ENCODE peak calls at places on chromosomes 6 and 20, in six cellular contexts. L is neural crest cell; P is activated CD4-positive, alpha-beta memory T cell treated with anti-CD3 and anti-CD28 coated beads for 36 hours; K is stimulated activated naive CD4-positive, alpha-beta T cell treated with Interleukin-2 at 50 U/mL for 16 hours; Y is colonic mucosa; M is activated naive CD8-positive, alpha-beta T cell treated with anti-CD3 and anti-CD28 coated beads for 36 hours. D is an unnamed sample.

GRCh38 chr20:46307999-46308257 is 370 bp downstream of the CDH22 start:
- DNase-seq in P (no peak), M (peak), L (no peak), Y (no peak), K (no peak), D (no peak)

GRCh38 chr6:92647630-92648029 is 771.7 kb downstream of the EPHA7 start:
- DNase-seq in K (no peak), M (no peak), Y (no peak), L (no peak), P (no peak), D (no peak)

GRCh38 chr6:105374010-105374420 is 28.9 kb downstream of the PREP start:
- DNase-seq in M (no peak), L (no peak), P (no peak), Y (peak), K (no peak), D (no peak)

GRCh38 chr6:108655840-108656650 is 95.3 kb downstream of the FOXO3 start:
- DNase-seq in M (no peak), K (no peak), P (no peak), L (no peak), Y (no peak), D (no peak)

GRCh38 chr6:52115145-52115741 is 27.8 kb upstream of the PKHD1 start:
- DNase-seq in L (no peak), K (no peak), M (no peak), P (no peak), Y (no peak), D (no peak)

GRCh38 chr6:153328194-153328593 is 197.1 kb upstream of the RGS17 start:
- DNase-seq in P (no peak), M (no peak), K (no peak), L (no peak), Y (no peak), D (no peak)

GRCh38 chr6:116812051-116812650 is 16.7 kb downstream of the GPRC6A start:
- DNase-seq in M (no peak), P (no peak), K (no peak), L (no peak), Y (no peak), D (no peak)

GRCh38 chr20:50226093-50226974 is 35.7 kb downstream of the CEBPB start:
- DNase-seq in L (no peak), Y (peak), P (peak), K (no peak), M (peak), D (no peak)

GRCh38 chr6:128507337-128508310 is 12.8 kb downstream of the PTPRK start:
- DNase-seq in Y (peak), M (no peak), K (no peak), P (no peak), L (no peak), D (no peak)

GRCh38 chr6:139917943-139918342 is 543.5 kb upstream of the CITED2 start:
- DNase-seq in L (no peak), Y (no peak), P (no peak), K (no peak), M (no peak), D (no peak)

GRCh38 chr6:46129634-46130505 is at the start of gene ENPP4:
- DNase-seq in Y (peak), L (peak), P (peak), K (peak), M (peak), D (peak)

GRCh38 chr6:39911513-39912125 is 22.6 kb downstream of the MOCS1 start:
- DNase-seq in Y (no peak), L (no peak), P (no peak), M (no peak), K (no peak), D (no peak)

GRCh38 chr6:80523531-80523970 is 417.1 kb downstream of the BCKDHB start:
- DNase-seq in Y (no peak), K (no peak), M (no peak), L (no peak), P (no peak), D (no peak)

GRCh38 chr20:31418307-31418706 is 12.3 kb upstream of the DEFB121 start:
- DNase-seq in K (no peak), P (no peak), L (no peak), Y (no peak), M (no peak), D (no peak)

GRCh38 chr6:104766601-104767000 is 93.1 kb downstream of the HACE1 start:
- DNase-seq in P (no peak), M (no peak), L (no peak), Y (no peak), K (no peak), D (no peak)

GRCh38 chr6:11854418-11855165 is 76.0 kb upstream of the ADTRP start:
- DNase-seq in P (peak), M (no peak), K (no peak), Y (no peak), L (no peak), D (no peak)

GRCh38 chr6:157143171-157143884 is 180.0 kb downstream of the TMEM242 start:
- DNase-seq in P (peak), M (no peak), L (no peak), K (peak), Y (no peak), D (no peak)

GRCh38 chr6:102520981-102521380 is 1127.5 kb downstream of the GRIK2 start:
- DNase-seq in M (no peak), P (no peak), Y (no peak), L (no peak), K (no peak), D (no peak)

GRCh38 chr6:75118925-75119515 is 86.8 kb downstream of the COL12A1 start:
- DNase-seq in Y (no peak), L (no peak), P (no peak), K (no peak), M (no peak), D (no peak)

GRCh38 chr6:79872986-79873385 is 74.4 kb downstream of the ELOVL4 start:
- DNase-seq in L (no peak), M (no peak), P (no peak), K (no peak), Y (no peak), D (no peak)

GRCh38 chr6:126335210-126335609 is 4.7 kb upstream of the CENPW start:
- DNase-seq in Y (no peak), M (no peak), K (no peak), P (no peak), L (no peak), D (no peak)

GRCh38 chr6:86756623-86757246 is 180.6 kb upstream of the HTR1E start:
- DNase-seq in M (no peak), Y (no peak), P (no peak), K (no peak), L (no peak), D (no peak)

GRCh38 chr6:151695181-151695580 is 112.3 kb upstream of the ESR1 start:
- DNase-seq in M (no peak), Y (no peak), P (no peak), L (no peak), K (no peak), D (no peak)

GRCh38 chr6:14501914-14502313 is 384.3 kb downstream of the CD83 start:
- DNase-seq in Y (no peak), P (no peak), K (no peak), L (no peak), M (no peak), D (no peak)

GRCh38 chr6:51949451-51949850 is 138.0 kb downstream of the PKHD1 start:
- DNase-seq in L (no peak), Y (no peak), M (no peak), K (no peak), P (no peak), D (no peak)

GRCh38 chr6:119506631-119507174 is 157.1 kb upstream of the MAN1A1 start:
- DNase-seq in Y (no peak), K (no peak), M (no peak), P (no peak), L (no peak), D (no peak)

GRCh38 chr6:135722679-135723078 is 128.8 kb upstream of the PDE7B start:
- DNase-seq in L (no peak), M (peak), P (peak), Y (no peak), K (no peak), D (no peak)

GRCh38 chr6:42279144-42279781 is 61.6 kb upstream of the MRPS10 start:
- DNase-seq in P (peak), L (no peak), K (peak), M (no peak), Y (peak), D (no peak)

GRCh38 chr20:33604084-33604990 is 57.8 kb upstream of the C20orf144 start:
- DNase-seq in Y (no peak), K (no peak), P (no peak), L (no peak), M (no peak), D (no peak)

GRCh38 chr20:37095108-37095608 is 639 bp downstream of the RBL1 start:
- DNase-seq in P (peak), K (peak), Y (peak), L (no peak), M (peak), D (no peak)